ENCODE peak calls at places on chromosomes 5 and 9, in seven cellular contexts. G is neuronal stem cell, M is IMR-90, K is mesenchymal stem cell, I is H9, A is H1, D is mesendoderm. C is an unnamed sample.

GRCh38 chr5:156716981-156717380 is 133.1 kb upstream of the PPP1R2B start:
- DNase-seq in G (no peak), M (no peak), K (no peak), I (no peak), A (no peak), D (peak; percentile 25), C (no peak)

GRCh38 chr9:19445452-19445851 is 36.6 kb downstream of the ACER2 start:
- DNase-seq in G (no peak), M (no peak), K (peak; percentile 32), I (no peak), A (no peak), D (no peak), C (no peak)

GRCh38 chr5:171842006-171842776 is 56.6 kb downstream of the SMIM23 start:
- DNase-seq in G (no peak), M (no peak), K (no peak), I (no peak), A (no peak), D (no peak), C (peak; percentile 95)

GRCh38 chr9:117184173-117184572 is 230.7 kb downstream of the ASTN2 start:
- DNase-seq in G (no peak), M (no peak), K (no peak), I (no peak), A (no peak), D (peak; percentile 38), C (no peak)

GRCh38 chr9:87725900-87726709 is at the start of gene CTSL:
- DNase-seq in G (peak; percentile 72), M (peak; percentile 76), K (peak; percentile 91), I (peak; percentile 95), A (peak; percentile 85), D (peak; percentile 93), C (peak; percentile 95)

GRCh38 chr9:122498883-122499288 is 11.7 kb upstream of the OR1J2 start:
- DNase-seq in G (no peak), M (peak; percentile 43), K (peak; percentile 27), I (peak; percentile 80), A (peak; percentile 25), D (peak; percentile 58), C (peak; percentile 96)

GRCh38 chr9:85079374-85079773 is 409.8 kb downstream of the NTRK2 start:
- DNase-seq in G (no peak), M (no peak), K (no peak), I (peak; percentile 32), A (no peak), D (peak; percentile 52), C (no peak)

GRCh38 chr5:155076379-155076778 is 62.8 kb downstream of the KIF4B start:
- DNase-seq in G (no peak), M (no peak), K (no peak), I (no peak), A (no peak), D (no peak), C (no peak)

GRCh38 chr5:111606194-111606593 is 93.9 kb upstream of the STARD4 start:
- DNase-seq in G (no peak), M (no peak), K (no peak), I (no peak), A (no peak), D (no peak), C (no peak)

GRCh38 chr5:95822038-95822407 is 503 bp downstream of the GLRX start:
- DNase-seq in G (peak; percentile 32), M (peak; percentile 25), K (peak; percentile 72), I (peak; percentile 55), A (no peak), D (peak; percentile 85), C (peak; percentile 49)

GRCh38 chr9:133634024-133634691 is 2.0 kb upstream of the DBH start:
- DNase-seq in G (peak; percentile 42), M (no peak), K (no peak), I (peak; percentile 50), A (no peak), D (peak; percentile 26), C (no peak)

GRCh38 chr5:148125641-148126040 is 42.7 kb upstream of the SPINK14 start:
- DNase-seq in G (no peak), M (peak; percentile 8), K (peak; percentile 32), I (no peak), A (no peak), D (peak; percentile 28), C (peak; percentile 9)

GRCh38 chr9:70805953-70806352 is 315.5 kb downstream of the TRPM3 start:
- DNase-seq in G (no peak), M (no peak), K (no peak), I (no peak), A (no peak), D (no peak), C (no peak)

GRCh38 chr5:149435015-149435376 is 55.9 kb upstream of the IL17B start:
- DNase-seq in G (no peak), M (no peak), K (no peak), I (no peak), A (no peak), D (no peak), C (no peak)

GRCh38 chr9:87606921-87607521 is 109.4 kb downstream of the DAPK1 start:
- DNase-seq in G (no peak), M (peak; percentile 59), K (peak; percentile 69), I (no peak), A (no peak), D (no peak), C (peak; percentile 93)

GRCh38 chr5:5270958-5271605 is 131.0 kb downstream of the ADAMTS16 start:
- DNase-seq in G (peak; percentile 12), M (peak; percentile 40), K (peak; percentile 75), I (peak; percentile 85), A (no peak), D (peak; percentile 90), C (peak; percentile 85)

GRCh38 chr9:133758228-133758627 is 20.1 kb upstream of the SARDH start:
- DNase-seq in G (no peak), M (no peak), K (no peak), I (peak; percentile 15), A (no peak), D (no peak), C (no peak)

GRCh38 chr9:127488946-127489345 is 37.6 kb downstream of the LRSAM1 start:
- DNase-seq in G (no peak), M (no peak), K (no peak), I (no peak), A (no peak), D (no peak), C (no peak)

GRCh38 chr9:107229146-107229545 is 53.9 kb upstream of the RAD23B start:
- DNase-seq in G (no peak), M (peak; percentile 8), K (no peak), I (no peak), A (no peak), D (no peak), C (no peak)

GRCh38 chr5:172939045-172939444 is 20.2 kb upstream of the RPL26L1 start:
- DNase-seq in G (no peak), M (peak; percentile 55), K (peak; percentile 47), I (peak; percentile 75), A (no peak), D (peak; percentile 88), C (peak; percentile 34)

GRCh38 chr5:81774359-81774758 is 23.5 kb upstream of the SSBP2 start:
- DNase-seq in G (no peak), M (no peak), K (no peak), I (no peak), A (no peak), D (no peak), C (no peak)

GRCh38 chr5:149273950-149274349 is 2.3 kb downstream of the AFAP1L1 start:
- DNase-seq in G (no peak), M (no peak), K (no peak), I (no peak), A (no peak), D (peak; percentile 76), C (peak; percentile 41)

GRCh38 chr5:103264529-103264928 is 6.0 kb downstream of the MACIR start:
- DNase-seq in G (no peak), M (no peak), K (no peak), I (no peak), A (no peak), D (no peak), C (no peak)

GRCh38 chr5:159096555-159097460 is 2.9 kb downstream of the EBF1 start:
- DNase-seq in G (peak; percentile 38), M (no peak), K (no peak), I (peak; percentile 33), A (no peak), D (peak; percentile 47), C (no peak)

GRCh38 chr9:70639853-70640814 is 225.7 kb upstream of the KLF9 start:
- DNase-seq in G (peak; percentile 64), M (peak; percentile 60), K (peak; percentile 57), I (no peak), A (no peak), D (peak; percentile 72), C (peak; percentile 16)

GRCh38 chr9:2241875-2242741 is 227.0 kb downstream of the SMARCA2 start:
- DNase-seq in G (peak; percentile 72), M (peak; percentile 88), K (peak; percentile 91), I (peak; percentile 91), A (peak; percentile 77), D (peak; percentile 96), C (peak; percentile 80)
- H3K4ac ChIP-seq in G (no peak overlapping the region), M (peak overlapping the region; percentile 47), K (no peak overlapping the region), I (no peak overlapping the region), A (peak overlapping the region; percentile 24), D (peak overlapping the region; percentile 1), C (peak overlapping the region; percentile 19)

DNA sequence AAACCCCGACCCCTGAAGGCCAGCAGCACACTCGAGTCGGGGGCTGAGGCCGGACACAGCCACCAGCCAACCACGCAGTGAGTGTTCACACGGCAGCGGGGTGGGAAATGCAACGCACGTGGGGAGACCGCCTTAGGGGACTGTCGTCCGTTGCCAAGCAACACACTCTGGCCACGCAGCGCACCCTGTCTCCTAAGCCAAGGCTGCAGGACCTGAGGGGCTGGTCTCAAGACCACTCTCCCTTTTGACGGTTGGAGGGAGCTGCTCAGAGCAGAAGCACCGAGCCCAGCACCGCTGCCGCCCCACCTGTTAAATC is 7.5 kb downstream of the BRD9 start:
- DNase-seq in G (no peak), M (no peak), K (no peak), I (no peak), A (no peak), D (no peak), C (no peak)
- H3K4ac ChIP-seq in G (no peak overlapping the region), M (no peak overlapping the region), K (no peak overlapping the region), I (no peak overlapping the region), A (no peak overlapping the region), D (no peak overlapping the region), C (no peak overlapping the region)

GRCh38 chr9:103139891-103140290 is 144.8 kb downstream of the CYLC2 start:
- DNase-seq in G (no peak), M (no peak), K (no peak), I (no peak), A (no peak), D (no peak), C (no peak)
- H3K4ac ChIP-seq in G (no peak overlapping the region), M (no peak overlapping the region), K (no peak overlapping the region), I (no peak overlapping the region), A (no peak overlapping the region), D (no peak overlapping the region), C (no peak overlapping the region)

GRCh38 chr9:98577446-98577845 is 131.3 kb downstream of the GABBR2 start:
- DNase-seq in G (no peak), M (no peak), K (no peak), I (no peak), A (no peak), D (no peak), C (no peak)

GRCh38 chr9:98576354-98576753 is 132.4 kb downstream of the GABBR2 start:
- DNase-seq in G (no peak), M (no peak), K (no peak), I (no peak), A (no peak), D (no peak), C (no peak)

GRCh38 chr9:98576859-98577258 is 131.9 kb downstream of the GABBR2 start:
- DNase-seq in G (no peak), M (no peak), K (no peak), I (no peak), A (no peak), D (no peak), C (no peak)

GRCh38 chr9:98573749-98574278 is 134.9 kb downstream of the GABBR2 start:
- DNase-seq in G (no peak), M (no peak), K (no peak), I (no peak), A (no peak), D (peak; percentile 8), C (no peak)

GRCh38 chr9:98575379-98576346 is 133.1 kb downstream of the GABBR2 start:
- DNase-seq in G (no peak), M (peak; percentile 88), K (peak; percentile 47), I (no peak), A (no peak), D (peak; percentile 11), C (no peak)
- H3K4ac ChIP-seq in G (no peak overlapping the region), M (peak overlapping the region; percentile 94), K (no peak overlapping the region), I (no peak overlapping the region), A (no peak overlapping the region), D (no peak overlapping the region), C (no peak overlapping the region)

C was measured in trophoblast cell.